ENCODE peak calls at places on chromosomes 5 and 9, in seven cellular contexts. One of them, this sample, is unnamed.

GRCh38 chr5:38600334-38601045 is 44.0 kb upstream of the LIFR start:
- DNase-seq in mesenchymal stem cell: peak; percentile 45
- DNase-seq in aorta: no peak
- DNase-seq in CD8-positive, alpha-beta T cell: no peak
- DNase-seq in PC-3: peak; percentile 63
- DNase-seq in adrenal gland: no peak
- DNase-seq in MM.1S: no peak
- DNase-seq in this sample: peak; percentile 52

GRCh38 chr5:10555134-10555733 is 8.6 kb upstream of the ANKRD33B start:
- DNase-seq in mesenchymal stem cell: peak; percentile 87
- DNase-seq in aorta: no peak
- DNase-seq in CD8-positive, alpha-beta T cell: no peak
- DNase-seq in PC-3: peak; percentile 100
- DNase-seq in adrenal gland: no peak
- DNase-seq in MM.1S: no peak
- DNase-seq in this sample: peak; percentile 98

GRCh38 chr5:170523129-170523497 is 19.3 kb downstream of the KCNIP1 start:
- DNase-seq in mesenchymal stem cell: no peak
- DNase-seq in aorta: no peak
- DNase-seq in CD8-positive, alpha-beta T cell: no peak
- DNase-seq in PC-3: no peak
- DNase-seq in adrenal gland: no peak
- DNase-seq in MM.1S: no peak
- DNase-seq in this sample: no peak

GRCh38 chr5:1633605-1634336 is 110.0 kb upstream of the LPCAT1 start:
- DNase-seq in mesenchymal stem cell: peak; percentile 70
- DNase-seq in aorta: peak; percentile 93
- DNase-seq in CD8-positive, alpha-beta T cell: peak; percentile 76
- DNase-seq in PC-3: peak; percentile 75
- DNase-seq in adrenal gland: peak; percentile 87
- DNase-seq in MM.1S: peak; percentile 87
- DNase-seq in this sample: peak; percentile 35

GRCh38 chr5:179410291-179411160 is 65.3 kb upstream of the ADAMTS2 start:
- DNase-seq in mesenchymal stem cell: no peak
- DNase-seq in aorta: no peak
- DNase-seq in CD8-positive, alpha-beta T cell: no peak
- DNase-seq in PC-3: no peak
- DNase-seq in adrenal gland: no peak
- DNase-seq in MM.1S: no peak
- DNase-seq in this sample: no peak

GRCh38 chr5:96339862-96340261 is 93.2 kb downstream of the PCSK1 start:
- DNase-seq in mesenchymal stem cell: no peak
- DNase-seq in aorta: no peak
- DNase-seq in CD8-positive, alpha-beta T cell: no peak
- DNase-seq in PC-3: no peak
- DNase-seq in adrenal gland: no peak
- DNase-seq in MM.1S: no peak
- DNase-seq in this sample: no peak

GRCh38 chr9:121924700-121925099 is 168.4 kb downstream of the TTLL11 start:
- DNase-seq in mesenchymal stem cell: no peak
- DNase-seq in aorta: no peak
- DNase-seq in CD8-positive, alpha-beta T cell: no peak
- DNase-seq in PC-3: no peak
- DNase-seq in adrenal gland: peak; percentile 17
- DNase-seq in MM.1S: no peak
- DNase-seq in this sample: no peak

GRCh38 chr5:133508845-133509741 is 103.2 kb downstream of the FSTL4 start:
- DNase-seq in mesenchymal stem cell: no peak
- DNase-seq in aorta: no peak
- DNase-seq in CD8-positive, alpha-beta T cell: no peak
- DNase-seq in PC-3: no peak
- DNase-seq in adrenal gland: no peak
- DNase-seq in MM.1S: peak; percentile 18
- DNase-seq in this sample: peak; percentile 94

GRCh38 chr5:22560115-22560514 is 293.0 kb downstream of the CDH12 start:
- DNase-seq in mesenchymal stem cell: peak; percentile 79
- DNase-seq in aorta: no peak
- DNase-seq in CD8-positive, alpha-beta T cell: no peak
- DNase-seq in PC-3: peak; percentile 43
- DNase-seq in adrenal gland: peak; percentile 12
- DNase-seq in MM.1S: no peak
- DNase-seq in this sample: no peak

GRCh38 chr5:150582281-150582791 is 58.1 kb upstream of the SYNPO start:
- DNase-seq in mesenchymal stem cell: peak; percentile 79
- DNase-seq in aorta: peak; percentile 53
- DNase-seq in CD8-positive, alpha-beta T cell: no peak
- DNase-seq in PC-3: no peak
- DNase-seq in adrenal gland: no peak
- DNase-seq in MM.1S: no peak
- DNase-seq in this sample: no peak

GRCh38 chr5:157556615-157557418 is 18.8 kb downstream of the ADAM19 start:
- DNase-seq in mesenchymal stem cell: no peak
- DNase-seq in aorta: no peak
- DNase-seq in CD8-positive, alpha-beta T cell: no peak
- DNase-seq in PC-3: no peak
- DNase-seq in adrenal gland: no peak
- DNase-seq in MM.1S: no peak
- DNase-seq in this sample: no peak

GRCh38 chr5:157552650-157553049 is 22.9 kb downstream of the ADAM19 start:
- DNase-seq in mesenchymal stem cell: no peak
- DNase-seq in aorta: no peak
- DNase-seq in CD8-positive, alpha-beta T cell: no peak
- DNase-seq in PC-3: no peak
- DNase-seq in adrenal gland: no peak
- DNase-seq in MM.1S: no peak
- DNase-seq in this sample: no peak

GRCh38 chr5:157550668-157551067 is 24.9 kb downstream of the ADAM19 start:
- DNase-seq in mesenchymal stem cell: no peak
- DNase-seq in aorta: no peak
- DNase-seq in CD8-positive, alpha-beta T cell: no peak
- DNase-seq in PC-3: peak; percentile 81
- DNase-seq in adrenal gland: no peak
- DNase-seq in MM.1S: no peak
- DNase-seq in this sample: no peak

GRCh38 chr5:157555031-157555640 is 20.4 kb downstream of the ADAM19 start:
- DNase-seq in mesenchymal stem cell: no peak
- DNase-seq in aorta: no peak
- DNase-seq in CD8-positive, alpha-beta T cell: no peak
- DNase-seq in PC-3: no peak
- DNase-seq in adrenal gland: no peak
- DNase-seq in MM.1S: no peak
- DNase-seq in this sample: peak; percentile 61

DNA sequence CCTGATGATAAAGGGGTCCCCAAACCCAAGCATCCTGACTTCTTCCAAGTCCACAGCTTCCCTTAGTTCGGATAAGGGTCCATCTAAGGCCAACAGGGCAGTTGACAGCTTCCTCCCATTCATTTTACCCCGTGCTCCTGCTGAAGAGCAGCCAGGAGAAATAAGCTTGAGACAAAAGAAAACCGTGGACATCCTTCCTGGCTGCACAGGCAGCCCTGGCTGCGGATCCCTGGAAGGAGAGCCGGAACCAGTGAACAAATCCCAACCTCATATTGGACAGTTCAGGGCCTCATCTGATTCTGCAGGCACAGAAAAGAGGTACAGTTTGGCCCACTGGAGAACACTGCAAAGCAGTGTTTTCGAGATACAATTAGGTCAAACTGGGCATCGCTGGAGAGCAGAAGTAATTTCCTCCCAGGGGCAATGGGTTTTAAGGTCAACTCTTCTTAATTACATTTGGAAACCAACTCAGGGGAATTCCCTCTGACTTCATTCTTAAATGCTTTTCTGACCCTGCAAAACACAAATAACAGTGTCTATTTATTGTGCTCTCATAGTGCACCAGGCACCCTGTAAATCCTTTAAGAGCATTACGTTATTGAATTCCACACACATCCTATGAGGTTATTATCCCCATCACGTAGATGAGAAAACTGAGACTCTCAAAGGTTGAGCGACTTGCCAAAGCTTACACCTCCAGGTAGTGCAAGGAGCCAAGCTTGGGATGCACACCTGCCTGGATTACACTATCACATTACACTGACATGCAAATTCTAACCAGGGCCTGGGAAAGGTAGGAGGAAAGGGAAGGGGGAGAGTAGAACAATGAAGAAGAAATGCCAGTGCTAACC is 21.2 kb downstream of the ADAM19 start:
- DNase-seq in mesenchymal stem cell: no peak
- DNase-seq in aorta: no peak
- DNase-seq in CD8-positive, alpha-beta T cell: no peak
- DNase-seq in PC-3: no peak
- DNase-seq in adrenal gland: no peak
- DNase-seq in MM.1S: no peak
- DNase-seq in this sample: no peak
- H3K4me1 ChIP-seq in mesenchymal stem cell: peaks cover 10% of the 10 kb centered on the region
- H3K4me1 ChIP-seq in aorta: peaks cover 2% of the 10 kb centered on the region
- H3K4me1 ChIP-seq in CD8-positive, alpha-beta T cell: no peaks in the 10 kb centered on the region
- H3K4me1 ChIP-seq in PC-3: peaks cover 70% of the 10 kb centered on the region
- H3K4me1 ChIP-seq in adrenal gland: peaks cover 26% of the 10 kb centered on the region
- H3K4me1 ChIP-seq in MM.1S: no peaks in the 10 kb centered on the region
- H3K4me1 ChIP-seq in this sample: peaks cover 70% of the 10 kb centered on the region

GRCh38 chr9:78788101-78788500 is 491.2 kb downstream of the PSAT1 start:
- DNase-seq in mesenchymal stem cell: peak; percentile 7
- DNase-seq in aorta: no peak
- DNase-seq in CD8-positive, alpha-beta T cell: no peak
- DNase-seq in PC-3: no peak
- DNase-seq in adrenal gland: no peak
- DNase-seq in MM.1S: no peak
- DNase-seq in this sample: no peak
- H3K4me3 ChIP-seq in mesenchymal stem cell: no peak overlapping the region
- H3K4me3 ChIP-seq in aorta: no peak overlapping the region
- H3K4me3 ChIP-seq in CD8-positive, alpha-beta T cell: no peak overlapping the region
- H3K4me3 ChIP-seq in PC-3: no peak overlapping the region
- H3K4me3 ChIP-seq in adrenal gland: no peak overlapping the region
- H3K4me3 ChIP-seq in MM.1S: no peak overlapping the region
- H3K4me3 ChIP-seq in this sample: no peak overlapping the region

DNA sequence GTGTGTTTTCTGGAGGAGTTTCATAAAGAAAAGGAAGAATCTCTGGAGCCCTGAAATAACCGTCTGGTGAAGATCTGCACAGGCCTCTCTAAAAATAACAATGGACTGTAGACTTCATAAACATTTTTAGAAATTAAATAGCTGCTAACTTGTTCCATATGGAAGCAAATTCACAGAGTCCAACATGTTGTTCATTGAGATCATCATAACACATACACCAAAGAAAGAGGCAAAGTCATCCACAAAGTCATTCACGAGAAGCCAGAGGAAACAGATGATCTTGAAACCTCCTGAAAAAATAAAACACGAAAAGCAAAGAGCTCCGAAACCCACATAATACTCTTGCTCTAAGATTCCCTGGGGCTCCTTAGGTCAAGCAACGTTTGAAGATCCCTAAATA is 347.8 kb downstream of the EFNA5 start:
- DNase-seq in mesenchymal stem cell: no peak
- DNase-seq in aorta: no peak
- DNase-seq in CD8-positive, alpha-beta T cell: no peak
- DNase-seq in PC-3: no peak
- DNase-seq in adrenal gland: no peak
- DNase-seq in MM.1S: no peak
- DNase-seq in this sample: no peak
- H3K4me1 ChIP-seq in mesenchymal stem cell: no peaks in the 10 kb centered on the region
- H3K4me1 ChIP-seq in aorta: no peaks in the 10 kb centered on the region
- H3K4me1 ChIP-seq in CD8-positive, alpha-beta T cell: no peaks in the 10 kb centered on the region
- H3K4me1 ChIP-seq in PC-3: no peaks in the 10 kb centered on the region
- H3K4me1 ChIP-seq in adrenal gland: no peaks in the 10 kb centered on the region
- H3K4me1 ChIP-seq in MM.1S: no peaks in the 10 kb centered on the region
- H3K4me1 ChIP-seq in this sample: no peaks in the 10 kb centered on the region

DNA sequence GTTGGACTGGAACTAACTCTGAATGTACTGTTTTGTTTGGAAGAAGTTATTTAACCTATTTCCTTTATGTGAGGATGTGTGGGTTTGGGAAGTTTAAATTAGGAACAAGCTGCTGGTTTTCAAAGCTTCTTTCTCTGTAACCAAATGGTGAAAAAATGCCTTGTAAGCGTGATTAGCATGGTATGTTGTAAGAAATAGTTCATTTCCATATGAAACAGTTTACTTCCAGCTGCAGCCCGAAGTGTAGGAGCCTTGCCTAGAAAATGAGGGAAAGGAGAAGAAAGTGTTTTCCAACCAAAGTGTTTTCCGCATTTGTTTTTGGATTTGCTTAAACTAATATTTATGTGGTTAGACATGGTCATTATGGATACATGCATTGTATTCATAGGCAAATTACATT is 36.1 kb downstream of the TTC1 start:
- DNase-seq in mesenchymal stem cell: no peak
- DNase-seq in aorta: no peak
- DNase-seq in CD8-positive, alpha-beta T cell: no peak
- DNase-seq in PC-3: no peak
- DNase-seq in adrenal gland: no peak
- DNase-seq in MM.1S: no peak
- DNase-seq in this sample: no peak
- H3K4me3 ChIP-seq in mesenchymal stem cell: no peak overlapping the region
- H3K4me3 ChIP-seq in aorta: no peak overlapping the region
- H3K4me3 ChIP-seq in CD8-positive, alpha-beta T cell: no peak overlapping the region
- H3K4me3 ChIP-seq in PC-3: no peak overlapping the region
- H3K4me3 ChIP-seq in adrenal gland: no peak overlapping the region
- H3K4me3 ChIP-seq in MM.1S: no peak overlapping the region
- H3K4me3 ChIP-seq in this sample: no peak overlapping the region